ENCODE peak calls at places on chromosomes 11 and 22, in seven cellular contexts. I is T-helper 9 cell; D is non-pigmented ciliary epithelial cell; G is sciatic nerve; V is activated T-helper 1 cell treated with anti-CD3 and anti-CD28 coated beads, Interleukin-12 subunit alpha, Interleukin-12 subunit beta, Interleukin-2, Interleukin-4 antibody, amounts not matched to agents 30 ng/mL and 10 ng/mL and 1 ng/mL, durations not matched to agents 14 hours and 24 hours and 36 hours; W is colonic mucosa; A is KG1. Z is an unnamed sample.

GRCh38 chr11:4087551-4087950 is 7.0 kb upstream of the RRM1 start:
- DNase-seq in I (no peak), D (no peak), G (no peak), V (no peak), W (no peak), A (no peak), Z (no peak)

GRCh38 chr11:87134524-87135106 is 96.9 kb downstream of the TMEM135 start:
- DNase-seq in I (no peak), D (no peak), G (no peak), V (no peak), W (no peak), A (no peak), Z (no peak)

GRCh38 chr11:20274031-20274430 is 89.5 kb upstream of the HTATIP2 start:
- DNase-seq in I (no peak), D (no peak), G (no peak), V (no peak), W (no peak), A (no peak), Z (no peak)

GRCh38 chr11:119335655-119336543 is 1.6 kb downstream of the RNF26 start:
- DNase-seq in I (no peak), D (no peak), G (no peak), V (no peak), W (no peak), A (no peak), Z (no peak)

GRCh38 chr11:76276773-76277155 is 70.5 kb upstream of the WNT11 start:
- DNase-seq in I (no peak), D (no peak), G (no peak), V (no peak), W (no peak), A (no peak), Z (no peak)

GRCh38 chr11:18775492-18776292 is 15.9 kb downstream of the PTPN5 start:
- DNase-seq in I (peak; percentile 40), D (no peak), G (peak; percentile 80), V (peak; percentile 40), W (peak; percentile 78), A (no peak), Z (peak; percentile 21)

GRCh38 chr11:5071815-5072214 is 2.4 kb downstream of the OR52E1 start:
- DNase-seq in I (no peak), D (no peak), G (no peak), V (no peak), W (no peak), A (no peak), Z (no peak)

GRCh38 chr22:48795664-48796063 is 1032.0 kb downstream of the BRD1 start:
- DNase-seq in I (no peak), D (no peak), G (no peak), V (no peak), W (no peak), A (no peak), Z (no peak)

GRCh38 chr11:74677131-74677530 is 54.1 kb downstream of the CHRDL2 start:
- DNase-seq in I (no peak), D (no peak), G (peak; percentile 15), V (no peak), W (peak; percentile 2), A (no peak), Z (no peak)

GRCh38 chr11:266676-267439 is 11.3 kb upstream of the NLRP6 start:
- DNase-seq in I (no peak), D (no peak), G (peak; percentile 64), V (no peak), W (no peak), A (no peak), Z (peak; percentile 42)

GRCh38 chr22:46848227-46848626 is 85.8 kb downstream of the TBC1D22A start:
- DNase-seq in I (no peak), D (no peak), G (no peak), V (no peak), W (no peak), A (no peak), Z (no peak)

Z was measured in GDM1.